ENCODE peak calls at places on chromosomes 11 and 22, in eight cellular contexts. O, F, P, N, Z, U, I and T are unnamed samples.

GRCh38 chr22:28229566-28230483 is 310.8 kb upstream of the PITPNB start:
- DNase-seq in O (no peak), F (no peak), P (no peak), N (no peak), Z (no peak), U (no peak), I (no peak), T (no peak)

GRCh38 chr22:47111626-47112373 is 349.4 kb downstream of the TBC1D22A start:
- DNase-seq in O (no peak), F (no peak), P (no peak), N (no peak), Z (no peak), U (no peak), I (no peak), T (no peak)

GRCh38 chr11:131666006-131666405 is 295.6 kb downstream of the NTM start:
- DNase-seq in O (no peak), F (no peak), P (no peak), N (no peak), Z (no peak), U (no peak), I (no peak), T (no peak)

GRCh38 chr11:35304393-35304790 is 115.0 kb downstream of the SLC1A2 start:
- DNase-seq in O (no peak), F (peak; percentile 64), P (no peak), N (no peak), Z (no peak), U (no peak), I (no peak), T (no peak)

GRCh38 chr22:41818596-41818995 is 14.3 kb upstream of the SREBF2 start:
- DNase-seq in O (no peak), F (no peak), P (no peak), N (no peak), Z (no peak), U (no peak), I (no peak), T (no peak)

GRCh38 chr11:102599642-102600261 is 25.4 kb downstream of the MMP20 start:
- DNase-seq in O (no peak), F (no peak), P (no peak), N (no peak), Z (no peak), U (no peak), I (no peak), T (no peak)

GRCh38 chr11:96219981-96220623 is 122.9 kb downstream of the MAML2 start:
- DNase-seq in O (peak; percentile 26), F (no peak), P (no peak), N (no peak), Z (no peak), U (no peak), I (no peak), T (no peak)

GRCh38 chr11:15909937-15910598 is 446.3 kb downstream of the SOX6 start:
- DNase-seq in O (no peak), F (no peak), P (no peak), N (no peak), Z (no peak), U (no peak), I (no peak), T (no peak)

GRCh38 chr11:3225826-3226750 is 6.1 kb downstream of the MRGPRE start:
- DNase-seq in O (no peak), F (no peak), P (no peak), N (no peak), Z (no peak), U (no peak), I (peak; percentile 55), T (peak; percentile 27)

GRCh38 chr11:111213256-111213655 is 32.3 kb upstream of the POU2AF2 start:
- DNase-seq in O (no peak), F (no peak), P (no peak), N (no peak), Z (no peak), U (no peak), I (no peak), T (no peak)

GRCh38 chr11:73759520-73760065 is 1.3 kb downstream of the RAB6A start:
- DNase-seq in O (no peak), F (no peak), P (no peak), N (no peak), Z (no peak), U (no peak), I (no peak), T (no peak)

GRCh38 chr11:101438126-101438525 is 145.7 kb downstream of the TRPC6 start:
- DNase-seq in O (no peak), F (no peak), P (no peak), N (no peak), Z (no peak), U (no peak), I (no peak), T (no peak)

GRCh38 chr11:78957481-78958245 is 383.0 kb upstream of the NARS2 start:
- DNase-seq in O (no peak), F (no peak), P (no peak), N (no peak), Z (no peak), U (no peak), I (no peak), T (no peak)

GRCh38 chr22:44436656-44437492 is 61.2 kb downstream of the RTL6 start:
- DNase-seq in O (no peak), F (no peak), P (no peak), N (no peak), Z (no peak), U (no peak), I (no peak), T (no peak)

GRCh38 chr11:20873054-20873453 is 203.7 kb downstream of the NELL1 start:
- DNase-seq in O (peak; percentile 79), F (peak; percentile 24), P (peak; percentile 22), N (no peak), Z (no peak), U (no peak), I (no peak), T (no peak)

GRCh38 chr11:330694-331314 is 10.1 kb upstream of the IFITM3 start:
- DNase-seq in O (no peak), F (no peak), P (no peak), N (peak; percentile 70), Z (no peak), U (no peak), I (peak; percentile 55), T (no peak)

GRCh38 chr11:61534901-61535839 is 26.6 kb downstream of the LRRC10B start:
- DNase-seq in O (no peak), F (no peak), P (no peak), N (no peak), Z (no peak), U (no peak), I (no peak), T (no peak)

GRCh38 chr11:32071811-32072210 is 19.1 kb upstream of the RCN1 start:
- DNase-seq in O (peak; percentile 58), F (no peak), P (no peak), N (no peak), Z (no peak), U (no peak), I (no peak), T (no peak)

GRCh38 chr22:17842386-17842785 is 68.1 kb upstream of the BID start:
- DNase-seq in O (no peak), F (no peak), P (no peak), N (peak; percentile 62), Z (no peak), U (peak; percentile 21), I (no peak), T (no peak)

GRCh38 chr11:70566768-70567530 is 168.6 kb downstream of the CTTN start:
- DNase-seq in O (no peak), F (no peak), P (no peak), N (no peak), Z (no peak), U (no peak), I (no peak), T (no peak)

GRCh38 chr11:10125522-10126133 is 168.4 kb downstream of the SBF2 start:
- DNase-seq in O (no peak), F (no peak), P (no peak), N (no peak), Z (no peak), U (no peak), I (no peak), T (no peak)

DNA sequence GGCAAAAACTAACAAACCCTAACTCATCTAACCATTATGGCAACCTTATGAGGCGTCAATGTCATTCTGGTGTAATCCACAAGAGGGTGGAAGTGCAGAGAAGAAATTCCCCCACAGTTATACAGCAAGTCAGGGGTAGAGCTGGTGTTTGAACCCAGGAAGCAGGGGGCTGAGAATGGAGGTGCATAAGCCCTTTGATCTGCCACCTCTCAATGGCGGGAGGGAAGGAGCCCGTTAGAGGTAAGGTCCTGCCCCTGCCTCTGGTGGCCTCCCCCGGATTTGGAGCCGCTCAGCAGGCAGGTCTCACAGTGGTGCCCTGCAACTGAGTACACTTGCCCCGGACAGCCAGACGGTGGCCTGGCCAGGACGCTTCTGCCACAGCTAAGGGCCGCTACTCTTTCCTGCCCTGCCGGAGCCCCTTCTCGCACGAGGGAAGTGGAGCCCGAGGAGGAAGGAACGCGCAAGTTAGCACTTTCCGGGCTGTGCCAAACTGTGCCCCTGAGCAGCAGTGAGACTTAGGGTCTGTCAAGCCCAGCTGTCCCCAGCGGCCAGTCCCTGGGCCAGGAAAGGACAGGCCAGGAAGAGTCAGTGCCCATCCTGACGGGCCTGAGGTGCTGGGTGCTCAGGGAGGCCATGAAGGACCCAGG is 1.1 kb downstream of the FXYD2 start:
- DNase-seq in O (peak; percentile 39), F (no peak), P (no peak), N (peak; percentile 13), Z (no peak), U (no peak), I (peak; percentile 64), T (no peak)
- H3K27ac ChIP-seq in O (no peak overlapping the region), F (peak overlapping the region; percentile 32), P (no peak overlapping the region), N (peak overlapping the region; percentile 72), Z (peak overlapping the region; percentile 40), U (peak overlapping the region; percentile 22), I (peak overlapping the region; percentile 58), T (peak overlapping the region; percentile 10)

GRCh38 chr22:48422900-48423480 is 1404.7 kb downstream of the BRD1 start:
- DNase-seq in O (no peak), F (no peak), P (no peak), N (no peak), Z (no peak), U (no peak), I (peak; percentile 39), T (no peak)
- H3K27ac ChIP-seq in O (no peak overlapping the region), F (no peak overlapping the region), P (no peak overlapping the region), N (no peak overlapping the region), Z (no peak overlapping the region), U (no peak overlapping the region), I (no peak overlapping the region), T (no peak overlapping the region)

GRCh38 chr22:23117890-23118646 is 23.7 kb downstream of the RSPH14 start:
- DNase-seq in O (no peak), F (no peak), P (peak; percentile 62), N (no peak), Z (no peak), U (no peak), I (no peak), T (no peak)
- H3K27ac ChIP-seq in O (no peak overlapping the region), F (no peak overlapping the region), P (no peak overlapping the region), N (no peak overlapping the region), Z (no peak overlapping the region), U (no peak overlapping the region), I (no peak overlapping the region), T (no peak overlapping the region)

DNA sequence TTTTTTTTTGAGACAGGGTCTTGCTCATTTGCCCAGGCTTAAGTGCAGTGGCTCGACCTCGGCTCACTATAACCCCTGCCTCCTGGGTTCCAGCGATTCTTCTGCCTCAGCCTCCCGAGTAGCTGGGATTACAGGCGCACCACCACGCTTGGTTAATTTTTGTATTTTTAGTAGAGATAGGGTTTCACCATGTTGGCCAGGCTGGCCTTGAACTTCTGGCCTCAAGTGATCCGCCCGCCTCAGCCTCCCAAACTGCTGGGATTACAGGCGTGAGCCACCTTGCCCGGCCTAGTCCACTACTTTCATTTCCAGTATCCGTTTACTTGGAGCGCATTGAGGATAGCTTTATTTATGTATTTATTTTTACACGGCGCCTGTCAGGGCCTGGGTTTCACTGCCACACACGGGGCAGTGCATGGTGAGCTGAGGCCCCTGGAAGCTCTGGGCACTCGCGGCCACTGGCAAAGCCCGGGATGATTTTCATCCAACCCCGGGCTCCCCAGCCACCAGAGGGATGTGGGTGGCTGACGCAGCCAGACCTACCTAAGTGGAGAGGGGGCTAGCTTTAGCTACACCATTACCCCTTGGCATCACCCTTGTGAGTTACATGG is 6.1 kb upstream of the MCAM start:
- DNase-seq in O (no peak), F (no peak), P (no peak), N (no peak), Z (no peak), U (no peak), I (peak; percentile 53), T (no peak)
- H3K27ac ChIP-seq in O (no peak overlapping the region), F (no peak overlapping the region), P (no peak overlapping the region), N (peak overlapping the region; percentile 97), Z (no peak overlapping the region), U (no peak overlapping the region), I (no peak overlapping the region), T (no peak overlapping the region)